ENCODE peak calls at places on chromosomes 6 and 20, in four cellular contexts. I is LHCN-M2; H is CD4-positive, alpha-beta T cell; D is iPS DF 6.9. V is an unnamed sample.

GRCh38 chr6:140546640-140547039 is 1172.2 kb upstream of the CITED2 start:
- DNase-seq in I (peak; percentile 71), H (no peak), D (no peak), V (no peak)

GRCh38 chr6:35686441-35686840 is 2.3 kb downstream of the FKBP5 start:
- DNase-seq in I (no peak), H (no peak), D (no peak), V (no peak)

GRCh38 chr6:3233321-3233720 is 5.9 kb upstream of the TUBB2B start:
- DNase-seq in I (no peak), H (no peak), D (no peak), V (no peak)

GRCh38 chr20:49115565-49115964 is 69.5 kb downstream of the CSE1L start:
- DNase-seq in I (no peak), H (no peak), D (no peak), V (no peak)

GRCh38 chr20:48617481-48617880 is 210.3 kb downstream of the PREX1 start:
- DNase-seq in I (no peak), H (no peak), D (no peak), V (no peak)

GRCh38 chr6:108902389-108902792 is 54.2 kb downstream of the ARMC2 start:
- DNase-seq in I (peak; percentile 33), H (no peak), D (no peak), V (no peak)

GRCh38 chr6:35601331-35602132 is 87.2 kb downstream of the FKBP5 start:
- DNase-seq in I (peak; percentile 93), H (peak; percentile 50), D (no peak), V (peak; percentile 82)

GRCh38 chr6:129695373-129696027 is 14.5 kb downstream of the ARHGAP18 start:
- DNase-seq in I (no peak), H (no peak), D (no peak), V (no peak)

V was measured in naive thymus-derived CD8-positive, alpha-beta T cell.